ENCODE peak calls at places on chromosomes 13 and 19, in nine cellular contexts. One of them, this sample, is unnamed.

GRCh38 chr19:49866933-49867782 is at the start of gene PNKP:
- DNase-seq in CD8-positive, alpha-beta T cell: peak; percentile 83
- DNase-seq in glutamatergic neuron: peak; percentile 94
- DNase-seq in suprapubic skin: peak; percentile 95
- DNase-seq in fibroblast of lung: peak; percentile 89
- DNase-seq in AG10803: peak; percentile 88
- DNase-seq in heart left ventricle: peak; percentile 93
- DNase-seq in right lobe of liver: peak; percentile 91
- DNase-seq in nephron progenitor cell: peak; percentile 91
- DNase-seq in this sample: peak; percentile 96

GRCh38 chr13:38758278-38758677 is 71.4 kb downstream of the FREM2 start:
- DNase-seq in CD8-positive, alpha-beta T cell: no peak
- DNase-seq in glutamatergic neuron: no peak
- DNase-seq in suprapubic skin: no peak
- DNase-seq in fibroblast of lung: no peak
- DNase-seq in AG10803: no peak
- DNase-seq in heart left ventricle: no peak
- DNase-seq in right lobe of liver: no peak
- DNase-seq in nephron progenitor cell: no peak
- DNase-seq in this sample: no peak

GRCh38 chr19:246551-246950 is 44.7 kb downstream of the PLPP2 start:
- DNase-seq in CD8-positive, alpha-beta T cell: no peak
- DNase-seq in glutamatergic neuron: no peak
- DNase-seq in suprapubic skin: no peak
- DNase-seq in fibroblast of lung: no peak
- DNase-seq in AG10803: no peak
- DNase-seq in heart left ventricle: no peak
- DNase-seq in right lobe of liver: no peak
- DNase-seq in nephron progenitor cell: no peak
- DNase-seq in this sample: no peak

GRCh38 chr19:41563847-41564514 is 12.0 kb upstream of the CEACAM21 start:
- DNase-seq in CD8-positive, alpha-beta T cell: peak; percentile 72
- DNase-seq in glutamatergic neuron: no peak
- DNase-seq in suprapubic skin: no peak
- DNase-seq in fibroblast of lung: no peak
- DNase-seq in AG10803: no peak
- DNase-seq in heart left ventricle: no peak
- DNase-seq in right lobe of liver: no peak
- DNase-seq in nephron progenitor cell: no peak
- DNase-seq in this sample: no peak

GRCh38 chr19:5470264-5470671 is 15.1 kb downstream of the ZNRF4 start:
- DNase-seq in CD8-positive, alpha-beta T cell: no peak
- DNase-seq in glutamatergic neuron: no peak
- DNase-seq in suprapubic skin: no peak
- DNase-seq in fibroblast of lung: no peak
- DNase-seq in AG10803: no peak
- DNase-seq in heart left ventricle: no peak
- DNase-seq in right lobe of liver: peak; percentile 62
- DNase-seq in nephron progenitor cell: no peak
- DNase-seq in this sample: no peak

GRCh38 chr13:110109910-110110309 is 197.0 kb downstream of the COL4A1 start:
- DNase-seq in CD8-positive, alpha-beta T cell: no peak
- DNase-seq in glutamatergic neuron: no peak
- DNase-seq in suprapubic skin: no peak
- DNase-seq in fibroblast of lung: peak; percentile 96
- DNase-seq in AG10803: peak; percentile 93
- DNase-seq in heart left ventricle: peak; percentile 74
- DNase-seq in right lobe of liver: no peak
- DNase-seq in nephron progenitor cell: no peak
- DNase-seq in this sample: no peak

GRCh38 chr19:15251749-15252397 is 19.6 kb upstream of the EPHX3 start:
- DNase-seq in CD8-positive, alpha-beta T cell: no peak
- DNase-seq in glutamatergic neuron: peak; percentile 74
- DNase-seq in suprapubic skin: no peak
- DNase-seq in fibroblast of lung: peak; percentile 93
- DNase-seq in AG10803: peak; percentile 98
- DNase-seq in heart left ventricle: peak; percentile 86
- DNase-seq in right lobe of liver: no peak
- DNase-seq in nephron progenitor cell: peak; percentile 90
- DNase-seq in this sample: no peak

GRCh38 chr19:34733266-34733825 is 697 bp upstream of the ZNF181 start:
- DNase-seq in CD8-positive, alpha-beta T cell: no peak
- DNase-seq in glutamatergic neuron: no peak
- DNase-seq in suprapubic skin: peak; percentile 82
- DNase-seq in fibroblast of lung: no peak
- DNase-seq in AG10803: no peak
- DNase-seq in heart left ventricle: peak; percentile 57
- DNase-seq in right lobe of liver: no peak
- DNase-seq in nephron progenitor cell: peak; percentile 42
- DNase-seq in this sample: peak; percentile 51

GRCh38 chr19:14786421-14786851 is 8.1 kb upstream of the ADGRE2 start:
- DNase-seq in CD8-positive, alpha-beta T cell: peak; percentile 11
- DNase-seq in glutamatergic neuron: peak; percentile 63
- DNase-seq in suprapubic skin: no peak
- DNase-seq in fibroblast of lung: no peak
- DNase-seq in AG10803: no peak
- DNase-seq in heart left ventricle: no peak
- DNase-seq in right lobe of liver: no peak
- DNase-seq in nephron progenitor cell: peak; percentile 54
- DNase-seq in this sample: peak; percentile 67

GRCh38 chr19:13846533-13847032 is 30.4 kb upstream of the NANOS3 start:
- DNase-seq in CD8-positive, alpha-beta T cell: peak; percentile 98
- DNase-seq in glutamatergic neuron: no peak
- DNase-seq in suprapubic skin: peak; percentile 98
- DNase-seq in fibroblast of lung: peak; percentile 94
- DNase-seq in AG10803: peak; percentile 95
- DNase-seq in heart left ventricle: peak; percentile 91
- DNase-seq in right lobe of liver: peak; percentile 72
- DNase-seq in nephron progenitor cell: peak; percentile 85
- DNase-seq in this sample: peak; percentile 94

GRCh38 chr13:99617474-99618255 is 116.4 kb downstream of the TM9SF2 start:
- DNase-seq in CD8-positive, alpha-beta T cell: peak; percentile 20
- DNase-seq in glutamatergic neuron: peak; percentile 76
- DNase-seq in suprapubic skin: no peak
- DNase-seq in fibroblast of lung: peak; percentile 35
- DNase-seq in AG10803: peak; percentile 54
- DNase-seq in heart left ventricle: peak; percentile 30
- DNase-seq in right lobe of liver: peak; percentile 66
- DNase-seq in nephron progenitor cell: peak; percentile 62
- DNase-seq in this sample: no peak

GRCh38 chr19:39740395-39740794 is 2.6 kb upstream of the CLC start:
- DNase-seq in CD8-positive, alpha-beta T cell: no peak
- DNase-seq in glutamatergic neuron: no peak
- DNase-seq in suprapubic skin: no peak
- DNase-seq in fibroblast of lung: no peak
- DNase-seq in AG10803: no peak
- DNase-seq in heart left ventricle: no peak
- DNase-seq in right lobe of liver: no peak
- DNase-seq in nephron progenitor cell: no peak
- DNase-seq in this sample: no peak

GRCh38 chr19:57280165-57280912 is at the start of gene ZNF460:
- DNase-seq in CD8-positive, alpha-beta T cell: peak; percentile 97
- DNase-seq in glutamatergic neuron: peak; percentile 98
- DNase-seq in suprapubic skin: peak; percentile 98
- DNase-seq in fibroblast of lung: peak; percentile 97
- DNase-seq in AG10803: peak; percentile 98
- DNase-seq in heart left ventricle: peak; percentile 96
- DNase-seq in right lobe of liver: peak; percentile 97
- DNase-seq in nephron progenitor cell: peak; percentile 97
- DNase-seq in this sample: peak; percentile 95

GRCh38 chr19:57276430-57276829 is 3.9 kb upstream of the ZNF460 start:
- DNase-seq in CD8-positive, alpha-beta T cell: no peak
- DNase-seq in glutamatergic neuron: no peak
- DNase-seq in suprapubic skin: no peak
- DNase-seq in fibroblast of lung: no peak
- DNase-seq in AG10803: no peak
- DNase-seq in heart left ventricle: no peak
- DNase-seq in right lobe of liver: no peak
- DNase-seq in nephron progenitor cell: no peak
- DNase-seq in this sample: no peak

GRCh38 chr19:57280913-57281425 is 684 bp downstream of the ZNF460 start:
- DNase-seq in CD8-positive, alpha-beta T cell: peak; percentile 32
- DNase-seq in glutamatergic neuron: no peak
- DNase-seq in suprapubic skin: no peak
- DNase-seq in fibroblast of lung: peak; percentile 15
- DNase-seq in AG10803: no peak
- DNase-seq in heart left ventricle: peak; percentile 11
- DNase-seq in right lobe of liver: no peak
- DNase-seq in nephron progenitor cell: no peak
- DNase-seq in this sample: peak; percentile 27

GRCh38 chr19:57282011-57282636 is 1.8 kb downstream of the ZNF460 start:
- DNase-seq in CD8-positive, alpha-beta T cell: no peak
- DNase-seq in glutamatergic neuron: no peak
- DNase-seq in suprapubic skin: no peak
- DNase-seq in fibroblast of lung: no peak
- DNase-seq in AG10803: no peak
- DNase-seq in heart left ventricle: no peak
- DNase-seq in right lobe of liver: no peak
- DNase-seq in nephron progenitor cell: no peak
- DNase-seq in this sample: peak; percentile 24

DNA sequence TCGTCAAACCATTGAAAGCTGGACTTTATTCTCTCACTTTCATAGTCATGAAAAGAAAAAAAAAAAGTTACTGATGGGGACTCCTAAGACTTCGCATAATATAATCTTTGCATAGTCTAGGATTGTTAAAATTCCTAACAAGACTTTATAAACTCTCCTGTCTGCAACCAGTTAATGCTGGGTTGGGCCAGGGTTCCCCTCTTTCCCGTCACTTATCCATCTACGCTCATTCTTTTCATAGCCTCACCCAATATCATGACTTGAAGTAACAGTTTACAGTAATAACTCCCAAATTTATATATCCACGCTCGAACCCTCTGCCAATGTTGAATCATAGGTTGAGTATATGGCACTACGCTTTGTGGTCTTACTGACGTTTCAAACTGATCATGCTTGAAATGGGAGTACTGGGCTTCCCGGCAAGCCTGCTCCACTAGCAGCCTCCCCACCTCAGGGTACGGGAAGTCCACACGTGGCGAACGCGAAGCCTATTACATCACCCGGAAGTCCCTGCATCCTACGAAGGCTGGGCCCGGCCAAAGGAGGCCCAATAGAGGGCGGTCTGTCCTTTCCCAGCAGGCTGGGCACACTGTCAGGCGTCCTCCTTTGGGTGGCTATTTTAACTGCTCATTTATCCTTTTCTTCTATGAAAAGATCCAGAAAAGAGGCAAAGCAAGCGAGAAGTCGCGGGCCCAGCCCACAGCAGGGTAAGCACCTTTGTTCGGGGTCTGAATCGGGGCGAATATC is 694 bp upstream of the ZNF460 start:
- DNase-seq in CD8-positive, alpha-beta T cell: peak; percentile 70
- DNase-seq in glutamatergic neuron: peak; percentile 85
- DNase-seq in suprapubic skin: peak; percentile 93
- DNase-seq in fibroblast of lung: peak; percentile 99
- DNase-seq in AG10803: peak; percentile 97
- DNase-seq in heart left ventricle: peak; percentile 92
- DNase-seq in right lobe of liver: peak; percentile 92
- DNase-seq in nephron progenitor cell: peak; percentile 74
- DNase-seq in this sample: peak; percentile 86
- TF ChIP-seq CTCF in CD8-positive, alpha-beta T cell: no peak
- TF ChIP-seq CTCF in glutamatergic neuron: no peak
- TF ChIP-seq CTCF in suprapubic skin: no peak
- TF ChIP-seq CTCF in fibroblast of lung: no peak
- TF ChIP-seq CTCF in AG10803: peak; percentile 40
- TF ChIP-seq CTCF in heart left ventricle: peak; percentile 66
- TF ChIP-seq CTCF in right lobe of liver: no peak
- TF ChIP-seq CTCF in nephron progenitor cell: no peak
- TF ChIP-seq CTCF in this sample: peak; percentile 68

DNA sequence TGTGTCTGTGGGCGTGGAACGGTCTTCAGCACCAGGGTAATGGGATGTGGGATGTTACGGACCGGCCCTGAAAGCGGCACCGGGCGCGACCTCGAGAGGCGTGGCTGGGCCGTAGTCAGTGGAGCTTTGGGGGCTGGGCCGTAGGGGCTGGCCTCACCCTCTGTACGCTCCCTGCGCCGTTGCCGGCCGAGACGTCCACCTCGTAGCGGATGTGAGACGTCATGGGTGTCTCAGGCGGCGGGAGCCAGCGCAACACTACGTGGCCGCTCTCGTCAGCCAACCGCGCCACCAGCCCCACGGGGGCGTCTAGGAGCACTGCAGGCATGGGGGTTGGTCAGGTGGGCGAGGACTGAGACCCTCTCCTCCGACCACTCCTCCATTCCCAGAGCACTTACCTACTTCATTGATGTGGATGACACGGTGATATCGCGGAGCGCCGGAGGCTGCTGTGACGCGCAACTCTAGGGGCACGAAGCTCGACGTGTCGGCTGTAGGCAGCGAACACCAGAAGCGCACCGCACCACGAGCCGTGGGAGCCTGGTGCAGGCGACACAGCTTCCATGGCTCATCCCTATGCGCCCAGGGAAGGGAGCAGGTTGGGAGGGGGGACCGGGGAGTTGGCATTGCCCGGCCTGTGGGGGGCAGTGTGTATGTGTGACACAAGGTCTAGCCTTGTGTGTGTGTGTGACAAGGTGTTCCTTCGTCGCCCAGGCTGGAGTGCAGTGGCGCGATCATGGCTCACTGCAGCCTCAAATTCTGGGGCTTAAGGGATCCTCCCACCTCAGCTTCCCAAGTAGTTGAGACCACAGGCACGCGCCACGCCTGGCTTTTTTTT is 2.4 kb downstream of the EPOR start:
- DNase-seq in CD8-positive, alpha-beta T cell: peak; percentile 73
- DNase-seq in glutamatergic neuron: peak; percentile 77
- DNase-seq in suprapubic skin: peak; percentile 87
- DNase-seq in fibroblast of lung: peak; percentile 85
- DNase-seq in AG10803: peak; percentile 61
- DNase-seq in heart left ventricle: peak; percentile 75
- DNase-seq in right lobe of liver: peak; percentile 70
- DNase-seq in nephron progenitor cell: peak; percentile 81
- DNase-seq in this sample: peak; percentile 92
- TF ChIP-seq CTCF in CD8-positive, alpha-beta T cell: no peak
- TF ChIP-seq CTCF in glutamatergic neuron: no peak
- TF ChIP-seq CTCF in suprapubic skin: no peak
- TF ChIP-seq CTCF in fibroblast of lung: no peak
- TF ChIP-seq CTCF in AG10803: peak; percentile 3
- TF ChIP-seq CTCF in heart left ventricle: peak; percentile 3
- TF ChIP-seq CTCF in right lobe of liver: no peak
- TF ChIP-seq CTCF in nephron progenitor cell: no peak
- TF ChIP-seq CTCF in this sample: peak; percentile 60

GRCh38 chr19:11125994-11126685 is 29.4 kb downstream of the SPC24 start:
- DNase-seq in CD8-positive, alpha-beta T cell: peak; percentile 84
- DNase-seq in glutamatergic neuron: peak; percentile 84
- DNase-seq in suprapubic skin: peak; percentile 88
- DNase-seq in fibroblast of lung: peak; percentile 46
- DNase-seq in AG10803: peak; percentile 69
- DNase-seq in heart left ventricle: peak; percentile 70
- DNase-seq in right lobe of liver: peak; percentile 82
- DNase-seq in nephron progenitor cell: peak; percentile 82
- DNase-seq in this sample: peak; percentile 80
- TF ChIP-seq CTCF in CD8-positive, alpha-beta T cell: peak; percentile 76
- TF ChIP-seq CTCF in glutamatergic neuron: peak; percentile 85
- TF ChIP-seq CTCF in suprapubic skin: peak; percentile 64
- TF ChIP-seq CTCF in fibroblast of lung: peak; percentile 63
- TF ChIP-seq CTCF in AG10803: peak; percentile 81
- TF ChIP-seq CTCF in heart left ventricle: peak; percentile 88
- TF ChIP-seq CTCF in right lobe of liver: peak; percentile 65
- TF ChIP-seq CTCF in nephron progenitor cell: peak; percentile 72
- TF ChIP-seq CTCF in this sample: peak; percentile 83

GRCh38 chr13:84985860-84986259 is 813.4 kb downstream of the SLITRK6 start:
- DNase-seq in CD8-positive, alpha-beta T cell: no peak
- DNase-seq in glutamatergic neuron: no peak
- DNase-seq in suprapubic skin: no peak
- DNase-seq in fibroblast of lung: no peak
- DNase-seq in AG10803: no peak
- DNase-seq in heart left ventricle: no peak
- DNase-seq in right lobe of liver: no peak
- DNase-seq in nephron progenitor cell: no peak
- DNase-seq in this sample: no peak
- TF ChIP-seq CTCF in CD8-positive, alpha-beta T cell: no peak
- TF ChIP-seq CTCF in glutamatergic neuron: no peak
- TF ChIP-seq CTCF in suprapubic skin: no peak
- TF ChIP-seq CTCF in fibroblast of lung: no peak
- TF ChIP-seq CTCF in AG10803: no peak
- TF ChIP-seq CTCF in heart left ventricle: no peak
- TF ChIP-seq CTCF in right lobe of liver: no peak
- TF ChIP-seq CTCF in nephron progenitor cell: no peak
- TF ChIP-seq CTCF in this sample: no peak

This sample was measured in GM13976.